ENCODE peak calls at places on chromosomes 3 and 15, in nine cellular contexts. M, J, K, R, T, Y, S, W and U are unnamed samples.

GRCh38 chr3:37139567-37140052 is 34.8 kb downstream of the LRRFIP2 start:
- DNase-seq in M (no peak), J (no peak), K (no peak), R (no peak), T (no peak), Y (no peak), S (no peak), W (peak; percentile 67), U (no peak)

GRCh38 chr15:52362497-52362896 is 66.9 kb upstream of the MYO5C start:
- DNase-seq in M (no peak), J (no peak), K (no peak), R (no peak), T (peak; percentile 73), Y (no peak), S (no peak), W (no peak), U (peak; percentile 86)

GRCh38 chr15:78691873-78692421 is 50.9 kb upstream of the CHRNB4 start:
- DNase-seq in M (peak; percentile 41), J (no peak), K (no peak), R (no peak), T (no peak), Y (peak; percentile 10), S (no peak), W (no peak), U (peak; percentile 58)

GRCh38 chr15:37056168-37056893 is 44.0 kb downstream of the MEIS2 start:
- DNase-seq in M (no peak), J (peak; percentile 47), K (no peak), R (no peak), T (no peak), Y (no peak), S (peak; percentile 54), W (no peak), U (peak; percentile 64)

GRCh38 chr3:107684431-107684925 is 161.7 kb downstream of the BBX start:
- DNase-seq in M (no peak), J (no peak), K (no peak), R (no peak), T (no peak), Y (no peak), S (no peak), W (no peak), U (no peak)

GRCh38 chr3:180282386-180282785 is 245.6 kb upstream of the PEX5L start:
- DNase-seq in M (no peak), J (no peak), K (no peak), R (no peak), T (no peak), Y (no peak), S (no peak), W (no peak), U (no peak)

GRCh38 chr3:189365609-189366564 is 194.1 kb downstream of the TPRG1 start:
- DNase-seq in M (no peak), J (no peak), K (no peak), R (no peak), T (no peak), Y (no peak), S (no peak), W (no peak), U (no peak)

GRCh38 chr3:48564022-48564421 is 441 bp upstream of the UCN2 start:
- DNase-seq in M (no peak), J (peak; percentile 32), K (no peak), R (peak; percentile 50), T (peak; percentile 62), Y (peak; percentile 28), S (peak; percentile 50), W (no peak), U (peak; percentile 56)

GRCh38 chr3:95394286-95394685 is 1331.4 kb downstream of the NSUN3 start:
- DNase-seq in M (no peak), J (no peak), K (no peak), R (no peak), T (no peak), Y (no peak), S (no peak), W (no peak), U (no peak)

GRCh38 chr3:146148468-146148931 is 12.5 kb downstream of the PLOD2 start:
- DNase-seq in M (no peak), J (no peak), K (no peak), R (no peak), T (peak; percentile 47), Y (no peak), S (no peak), W (no peak), U (no peak)

GRCh38 chr3:134291300-134292254 is 40.9 kb upstream of the RYK start:
- DNase-seq in M (no peak), J (peak; percentile 68), K (no peak), R (peak; percentile 29), T (peak; percentile 81), Y (no peak), S (peak; percentile 87), W (peak; percentile 74), U (no peak)

GRCh38 chr3:127037423-127037841 is 54.5 kb downstream of the PLXNA1 start:
- DNase-seq in M (peak; percentile 63), J (peak; percentile 14), K (no peak), R (no peak), T (no peak), Y (peak; percentile 58), S (peak; percentile 11), W (no peak), U (no peak)

GRCh38 chr3:15822281-15822680 is 24.5 kb upstream of the ANKRD28 start:
- DNase-seq in M (no peak), J (no peak), K (no peak), R (no peak), T (no peak), Y (no peak), S (no peak), W (no peak), U (no peak)

GRCh38 chr3:15819043-15819442 is 21.3 kb upstream of the ANKRD28 start:
- DNase-seq in M (no peak), J (no peak), K (no peak), R (no peak), T (no peak), Y (no peak), S (no peak), W (no peak), U (no peak)

GRCh38 chr3:15820911-15821310 is 23.1 kb upstream of the ANKRD28 start:
- DNase-seq in M (no peak), J (no peak), K (no peak), R (no peak), T (no peak), Y (no peak), S (no peak), W (no peak), U (no peak)

GRCh38 chr3:15823092-15823491 is 25.3 kb upstream of the ANKRD28 start:
- DNase-seq in M (no peak), J (no peak), K (no peak), R (no peak), T (no peak), Y (no peak), S (no peak), W (no peak), U (no peak)

DNA sequence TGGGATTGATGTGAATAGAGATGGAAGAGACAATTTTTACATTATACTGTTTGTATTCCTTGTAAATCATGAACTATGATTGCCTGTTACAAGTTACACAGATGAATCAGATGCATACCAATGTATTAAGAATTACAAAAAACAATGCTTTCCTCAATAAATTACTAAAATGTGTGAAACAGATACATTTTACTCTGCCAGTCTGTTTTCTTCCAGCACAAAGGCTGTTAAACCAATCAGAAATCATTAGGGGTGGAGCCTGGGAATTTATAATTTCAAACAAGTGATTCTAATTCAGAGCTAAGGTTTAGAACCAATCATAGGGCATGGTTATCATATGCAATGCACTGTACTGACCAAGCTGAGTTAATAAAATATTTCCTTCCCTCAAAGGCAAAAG is 21.8 kb upstream of the ANKRD28 start:
- DNase-seq in M (no peak), J (no peak), K (no peak), R (no peak), T (no peak), Y (no peak), S (no peak), W (no peak), U (no peak)
- H3K27me3 ChIP-seq in M (no peaks in the 10 kb centered on the region), J (no peaks in the 10 kb centered on the region), K (no peaks in the 10 kb centered on the region), R (no peaks in the 10 kb centered on the region), T (no peaks in the 10 kb centered on the region), Y (no peaks in the 10 kb centered on the region), S (no peaks in the 10 kb centered on the region), W (no peaks in the 10 kb centered on the region), U (no peaks in the 10 kb centered on the region)

DNA sequence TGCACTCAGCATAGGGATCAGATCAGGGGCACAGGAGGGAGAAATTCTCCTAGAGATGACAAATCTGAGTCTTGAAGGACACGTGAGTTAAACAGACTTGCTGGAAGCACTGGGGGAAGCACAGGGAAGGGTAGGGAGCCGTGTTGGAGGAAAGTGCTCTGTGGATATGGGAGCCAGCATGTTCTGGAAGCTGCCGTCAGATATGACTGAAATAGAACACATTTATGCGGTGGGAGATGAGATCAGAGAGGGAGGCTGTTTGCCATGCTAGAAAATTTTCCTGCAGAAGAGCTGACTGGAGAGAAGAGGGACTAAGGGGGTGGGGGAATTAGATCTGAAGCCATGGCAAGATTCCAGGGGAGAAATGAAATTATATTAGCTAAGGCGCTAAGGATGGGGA is 1.8 kb downstream of the TAMM41 start:
- DNase-seq in M (no peak), J (no peak), K (no peak), R (no peak), T (no peak), Y (no peak), S (no peak), W (no peak), U (no peak)
- H3K4me3 ChIP-seq in M (no peak overlapping the region), J (no peak overlapping the region), K (no peak overlapping the region), R (no peak overlapping the region), T (no peak overlapping the region), Y (no peak overlapping the region), S (peak overlapping the region; percentile 93), W (no peak overlapping the region), U (no peak overlapping the region)

GRCh38 chr3:10195692-10196091 is 31.0 kb downstream of the IRAK2 start:
- DNase-seq in M (peak; percentile 79), J (no peak), K (no peak), R (peak; percentile 82), T (no peak), Y (no peak), S (peak; percentile 28), W (no peak), U (no peak)

GRCh38 chr3:10194328-10195071 is 29.8 kb downstream of the IRAK2 start:
- DNase-seq in M (peak; percentile 83), J (peak; percentile 28), K (peak; percentile 62), R (no peak), T (no peak), Y (no peak), S (peak; percentile 30), W (no peak), U (peak; percentile 95)

GRCh38 chr3:10189557-10190374 is 25.0 kb downstream of the IRAK2 start:
- DNase-seq in M (peak; percentile 92), J (peak; percentile 86), K (peak; percentile 92), R (peak; percentile 93), T (peak; percentile 28), Y (peak; percentile 89), S (peak; percentile 92), W (no peak), U (peak; percentile 95)

GRCh38 chr3:10193692-10194327 is 29.1 kb downstream of the IRAK2 start:
- DNase-seq in M (peak; percentile 78), J (no peak), K (no peak), R (no peak), T (no peak), Y (no peak), S (no peak), W (no peak), U (peak; percentile 28)

GRCh38 chr3:10192953-10193691 is 28.4 kb downstream of the IRAK2 start:
- DNase-seq in M (peak; percentile 85), J (no peak), K (no peak), R (no peak), T (peak; percentile 96), Y (peak; percentile 42), S (no peak), W (peak; percentile 39), U (peak; percentile 94)
- TF ChIP-seq CTCF in M (peak; percentile 28), J (peak; percentile 42), K (no peak), R (peak; percentile 9), T (peak; percentile 77), Y (no peak), S (peak; percentile 35), W (no peak), U (peak; percentile 66)

GRCh38 chr15:74130849-74131617 is 647 bp downstream of the ISLR2 start:
- DNase-seq in M (no peak), J (no peak), K (no peak), R (no peak), T (no peak), Y (no peak), S (no peak), W (no peak), U (no peak)
- H3K27me3 ChIP-seq in M (peaks cover 89% of the 10 kb centered on the region), J (peaks cover 98% of the 10 kb centered on the region), K (peaks cover 45% of the 10 kb centered on the region), R (peaks cover 24% of the 10 kb centered on the region), T (peaks cover 91% of the 10 kb centered on the region), Y (peaks cover 97% of the 10 kb centered on the region), S (peaks cover 84% of the 10 kb centered on the region), W (peaks cover 88% of the 10 kb centered on the region), U (peaks cover 72% of the 10 kb centered on the region)